ENCODE peak calls at places on chromosomes 2 and 18, in eight cellular contexts. K is hepatocyte, C is neural progenitor cell, Y is SK-N-SH, I is HCT116, N is GM23248, J is MM.1S, E is OCI-LY7. F is an unnamed sample. For H3K9me3, the result is how much of the 10 kb centered on the place peaks cover.

GRCh38 chr18:75790821-75791220 is 363.3 kb upstream of the SMIM21 start:
- DNase-seq in J (no peak), C (no peak), I (no peak), N (no peak), K (no peak), E (no peak), Y (no peak), F (no peak)

GRCh38 chr2:102603904-102604303 is 15.4 kb upstream of the SLC9A2 start:
- DNase-seq in K (no peak), E (no peak), I (no peak), N (no peak), J (no peak), Y (no peak), C (no peak), F (peak)

GRCh38 chr2:155748126-155748525 is 584.4 kb downstream of the NR4A2 start:
- DNase-seq in Y (no peak), J (no peak), I (no peak), K (no peak), C (no peak), N (no peak), E (no peak), F (no peak)

GRCh38 chr2:108944601-108945241 is 44.3 kb downstream of the EDAR start:
- DNase-seq in J (no peak), Y (no peak), C (no peak), K (peak), N (no peak), E (no peak), I (no peak), F (no peak)

GRCh38 chr2:46967990-46968647 is 52.5 kb upstream of the MCFD2 start:
- DNase-seq in C (no peak), J (no peak), K (peak), N (peak), E (no peak), Y (no peak), I (peak), F (peak)

GRCh38 chr2:232901711-232902578 is 31.9 kb downstream of the SNORC start:
- DNase-seq in J (no peak), N (peak), E (no peak), Y (peak), C (no peak), K (peak), I (peak), F (peak)

GRCh38 chr2:150917956-150918713 is 343.5 kb downstream of the RBM43 start:
- DNase-seq in C (no peak), Y (peak), N (no peak), J (no peak), K (no peak), I (no peak), E (no peak), F (no peak)

GRCh38 chr2:209511637-209512036 is 87.8 kb downstream of the MAP2 start:
- DNase-seq in C (no peak), N (no peak), I (no peak), Y (no peak), J (no peak), K (no peak), E (no peak), F (peak)

GRCh38 chr2:214651451-214651850 is 158.0 kb downstream of the BARD1 start:
- DNase-seq in C (no peak), I (no peak), E (no peak), K (no peak), J (no peak), N (peak), Y (no peak), F (peak)

GRCh38 chr2:32825291-32825712 is 121.5 kb upstream of the LTBP1 start:
- DNase-seq in E (no peak), Y (peak), C (no peak), K (peak), J (no peak), N (peak), I (no peak), F (peak)

GRCh38 chr2:63434024-63434423 is 154.3 kb downstream of the WDPCP start:
- DNase-seq in K (no peak), E (no peak), C (no peak), J (no peak), N (no peak), I (no peak), Y (no peak), F (no peak)

GRCh38 chr2:191631754-191632153 is 46.2 kb upstream of the NABP1 start:
- DNase-seq in E (no peak), K (peak), J (no peak), Y (no peak), N (peak), I (no peak), C (no peak), F (peak)

GRCh38 chr2:41782306-41783158 is 265.3 kb upstream of the PKDCC start:
- DNase-seq in J (peak), I (peak), C (peak), K (peak), E (peak), N (peak), Y (peak), F (peak)

GRCh38 chr2:150528861-150529801 is 41.7 kb upstream of the RND3 start:
- DNase-seq in K (peak), E (no peak), J (peak), I (no peak), C (peak), N (peak), Y (no peak), F (peak)

GRCh38 chr2:20099780-20100179 is 48.4 kb upstream of the LAPTM4A start:
- DNase-seq in J (no peak), E (no peak), K (no peak), N (no peak), I (no peak), Y (no peak), C (no peak), F (no peak)

GRCh38 chr2:46187112-46187618 is 110.0 kb upstream of the EPAS1 start:
- DNase-seq in C (no peak), N (peak), K (no peak), I (no peak), E (no peak), J (peak), Y (no peak), F (peak)

GRCh38 chr18:48527467-48527866 is 11.4 kb upstream of the CTIF start:
- DNase-seq in N (no peak), E (no peak), I (no peak), K (no peak), C (no peak), J (no peak), Y (no peak), F (no peak)

GRCh38 chr2:43344911-43345373 is 118.5 kb upstream of the ZFP36L2 start:
- DNase-seq in I (no peak), N (no peak), E (no peak), C (no peak), Y (peak), J (no peak), K (peak), F (no peak)

GRCh38 chr2:807300-807699 is 130.1 kb upstream of the TMEM18 start:
- DNase-seq in E (no peak), J (no peak), Y (no peak), I (no peak), C (no peak), N (no peak), K (no peak), F (no peak)

GRCh38 chr18:49728542-49728941 is 84.8 kb downstream of the ACAA2 start:
- DNase-seq in K (peak), C (peak), Y (peak), E (peak), N (peak), J (no peak), I (peak), F (peak)

GRCh38 chr18:47054369-47054768 is 18.9 kb upstream of the ELOA2 start:
- DNase-seq in Y (no peak), I (no peak), E (no peak), C (no peak), K (no peak), N (no peak), J (no peak), F (no peak)

GRCh38 chr2:3683748-3684454 is 19.5 kb upstream of the DCDC2C start:
- DNase-seq in C (no peak), J (no peak), I (no peak), Y (no peak), K (no peak), N (peak), E (no peak), F (peak)

GRCh38 chr2:33478968-33479691 is 2.7 kb downstream of the RASGRP3 start:
- DNase-seq in J (peak), Y (no peak), N (no peak), E (no peak), K (no peak), C (no peak), I (no peak), F (no peak)

GRCh38 chr2:1886405-1886992 is 142.2 kb upstream of the PXDN start:
- DNase-seq in C (peak), I (peak), K (peak), N (peak), J (no peak), Y (peak), E (peak), F (peak)

GRCh38 chr2:104840151-104840550 is 13.8 kb upstream of the POU3F3 start:
- DNase-seq in Y (no peak), N (no peak), C (no peak), K (no peak), J (no peak), E (no peak), I (no peak), F (no peak)

GRCh38 chr18:70450658-70451253 is 161.9 kb downstream of the SOCS6 start:
- DNase-seq in K (no peak), Y (peak), I (peak), E (no peak), C (no peak), N (peak), J (no peak), F (peak)

GRCh38 chr2:12642855-12643254 is 73.9 kb upstream of the TRIB2 start:
- DNase-seq in C (no peak), I (no peak), Y (peak), E (no peak), N (no peak), J (no peak), K (no peak), F (no peak)

GRCh38 chr2:216862628-216863027 is 2.8 kb upstream of the TNP1 start:
- DNase-seq in I (no peak), N (no peak), E (no peak), C (no peak), Y (no peak), J (no peak), K (no peak), F (no peak)

GRCh38 chr2:12965540-12966269 is 249.0 kb downstream of the TRIB2 start:
- DNase-seq in N (peak), I (no peak), C (no peak), Y (peak), K (peak), J (peak), E (no peak), F (peak)

GRCh38 chr18:76993573-76993972 is 139.0 kb downstream of the MBP start:
- DNase-seq in N (no peak), J (no peak), Y (no peak), E (no peak), I (no peak), K (no peak), C (no peak), F (no peak)

GRCh38 chr2:100292022-100292580 is 30.2 kb downstream of the LONRF2 start:
- DNase-seq in N (peak), K (peak), E (no peak), J (no peak), C (peak), Y (peak), I (peak), F (peak)

GRCh38 chr2:178241852-178242551 is 47.7 kb downstream of the OSBPL6 start:
- DNase-seq in E (no peak), J (no peak), N (peak), I (peak), K (peak), C (no peak), Y (peak), F (peak)
- H3K27ac ChIP-seq in E (no peak), J (no peak), N (peak), I (no peak), K (peak), C (no peak), Y (peak), F (peak)

GRCh38 chr2:240277073-240277806 is 136.8 kb upstream of the OTOS start:
- DNase-seq in E (no peak), K (no peak), I (no peak), J (no peak), Y (no peak), C (no peak), N (peak), F (peak)
- TF ChIP-seq EZH2phosphoT487 in E (no peak), K (no peak), I (no peak), J (no peak), Y (no peak), C (no peak), N (no peak), F (no peak)

GRCh38 chr2:132465917-132466316 is 49.3 kb downstream of the GPR39 start:
- DNase-seq in J (no peak), I (no peak), Y (no peak), C (no peak), K (no peak), N (peak), E (no peak), F (no peak)
- H3K9me3 ChIP-seq in J (under half), I (under half), Y (under half), C (under half), K (under half), N (under half), E (under half), F (under half)

GRCh38 chr2:120662046-120662445 is 73.6 kb upstream of the GLI2 start:
- DNase-seq in C (no peak), K (no peak), Y (no peak), I (no peak), N (no peak), E (no peak), J (no peak), F (no peak)
- H3K27ac ChIP-seq in C (no peak), K (no peak), Y (no peak), I (no peak), N (no peak), E (no peak), J (no peak), F (no peak)

DNA sequence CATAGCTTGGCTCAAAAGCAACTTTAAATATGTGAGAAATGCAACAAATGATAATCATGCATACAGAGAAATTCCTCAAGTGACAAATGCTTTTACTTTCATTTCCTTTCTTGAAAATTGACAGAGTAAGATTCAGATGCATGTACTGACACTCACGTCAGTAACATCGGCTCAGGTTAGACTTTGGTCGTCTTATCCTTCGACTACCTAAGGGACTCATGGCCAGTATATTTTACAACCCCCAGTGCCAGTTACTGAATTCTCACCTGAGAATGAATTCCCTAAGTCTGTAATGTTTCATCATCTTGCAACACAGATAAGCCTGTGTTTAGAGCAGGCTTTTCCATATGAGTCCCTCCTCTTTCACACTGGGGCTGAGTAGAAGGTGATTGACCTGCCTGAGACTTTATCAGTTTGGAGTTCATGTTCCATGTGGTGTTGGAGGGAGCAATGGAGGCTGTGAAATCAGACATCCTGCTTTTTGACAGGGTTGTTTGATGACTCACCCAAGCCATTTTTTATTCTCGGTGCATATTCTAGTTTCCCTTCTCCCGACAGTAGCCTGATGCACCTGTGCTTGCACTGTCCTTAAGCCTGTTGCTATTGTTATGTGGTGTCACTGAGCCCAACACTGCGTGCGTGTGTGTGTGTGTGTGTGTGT is 30.5 kb upstream of the ATP8B1 start:
- DNase-seq in J (peak), N (peak), K (peak), C (peak), Y (no peak), I (no peak), E (no peak), F (peak)
- TF ChIP-seq EZH2phosphoT487 in J (no peak), N (no peak), K (no peak), C (no peak), Y (no peak), I (no peak), E (no peak), F (no peak)

GRCh38 chr2:61434314-61434713 is 36.6 kb downstream of the USP34 start:
- DNase-seq in J (no peak), E (peak), K (no peak), N (no peak), I (no peak), C (no peak), Y (no peak), F (no peak)
- H3K9me3 ChIP-seq in J (under half), E (under half), K (under half), N (under half), I (under half), C (under half), Y (under half), F (under half)

DNA sequence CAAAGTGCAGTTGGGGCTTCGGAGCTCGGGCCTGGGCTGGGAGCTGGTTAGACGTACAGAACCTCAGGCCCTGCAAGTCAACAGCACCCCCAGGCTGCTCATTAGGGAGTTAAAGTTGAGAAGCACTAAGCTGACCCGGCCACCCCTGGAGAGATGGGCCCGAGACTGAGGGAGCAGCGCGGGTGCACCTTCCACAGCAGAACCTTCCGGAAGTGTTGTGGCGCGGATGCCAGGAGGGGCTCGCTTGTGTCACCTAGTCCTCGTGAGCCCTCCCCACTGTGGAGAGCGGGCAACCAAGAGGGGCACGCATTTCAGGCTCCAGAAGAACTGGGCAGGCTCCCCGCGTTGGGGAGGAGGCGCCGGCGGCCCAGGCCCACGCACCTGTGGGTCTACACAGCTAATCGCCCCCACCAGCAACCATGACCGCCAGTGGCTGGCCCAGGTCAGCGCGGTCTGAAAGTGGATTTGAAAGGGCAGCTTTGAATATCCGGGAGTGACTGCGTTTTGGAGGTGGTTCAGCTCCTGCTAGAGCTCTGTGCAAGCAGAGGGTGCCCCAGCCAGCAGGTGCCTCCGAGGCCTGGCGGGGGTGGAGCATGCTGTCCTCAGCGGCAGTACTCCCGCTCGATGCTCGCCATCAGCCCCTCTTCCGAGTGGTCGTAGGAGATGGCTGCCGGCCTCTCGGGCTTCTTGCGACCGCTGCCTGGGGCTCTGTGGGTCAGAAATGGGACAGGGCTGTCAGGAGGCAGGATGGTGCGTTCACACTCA is 15.1 kb downstream of the KLF11 start:
- DNase-seq in E (no peak), J (no peak), N (no peak), I (no peak), C (no peak), K (no peak), Y (no peak), F (no peak)
- H3K27ac ChIP-seq in E (no peak), J (no peak), N (no peak), I (peak), C (no peak), K (peak), Y (no peak), F (no peak)